ENCODE peak calls at places on chromosome 9, in nine cellular contexts. R is AG09319; E is ureter; Y is GM19239; J is RCC 7860; H is NCI-H1436; G is GM20000; L is stimulated activated naive CD8-positive, alpha-beta T cell treated with anti-CD3 and anti-CD28 coated beads, Interleukin-15, amount 100 ng/mL, for 72 hours; W is aorta. P is an unnamed sample.

GRCh38 chr9:2727966-2728613 is 10.8 kb downstream of the KCNV2 start:
- DNase-seq in R (peak; percentile 37), E (peak; percentile 50), Y (no peak), J (no peak), H (peak; percentile 82), G (peak; percentile 46), L (no peak), W (no peak), P (no peak)

GRCh38 chr9:38039907-38040682 is 28.9 kb downstream of the SHB start:
- DNase-seq in R (no peak), E (no peak), Y (no peak), J (no peak), H (no peak), G (no peak), L (no peak), W (no peak), P (no peak)

GRCh38 chr9:121601234-121601633 is 50.2 kb upstream of the DAB2IP start:
- DNase-seq in R (no peak), E (no peak), Y (no peak), J (no peak), H (no peak), G (no peak), L (no peak), W (no peak), P (no peak)

GRCh38 chr9:18343799-18344198 is 130.2 kb upstream of the ADAMTSL1 start:
- DNase-seq in R (no peak), E (no peak), Y (no peak), J (no peak), H (no peak), G (no peak), L (no peak), W (no peak), P (no peak)

GRCh38 chr9:3682186-3682585 is 156.4 kb upstream of the RFX3 start:
- DNase-seq in R (no peak), E (no peak), Y (no peak), J (no peak), H (no peak), G (no peak), L (no peak), W (no peak), P (no peak)

GRCh38 chr9:75083188-75083976 is 4.6 kb downstream of the NMRK1 start:
- DNase-seq in R (no peak), E (peak; percentile 80), Y (no peak), J (no peak), H (no peak), G (no peak), L (peak; percentile 13), W (no peak), P (no peak)

GRCh38 chr9:107794259-107794658 is 304.7 kb upstream of the KLF4 start:
- DNase-seq in R (no peak), E (no peak), Y (no peak), J (no peak), H (no peak), G (no peak), L (no peak), W (no peak), P (no peak)

GRCh38 chr9:70117835-70118319 is 74.2 kb downstream of the MAMDC2 start:
- DNase-seq in R (no peak), E (no peak), Y (no peak), J (peak; percentile 53), H (no peak), G (no peak), L (no peak), W (no peak), P (no peak)

GRCh38 chr9:89750117-89750551 is 145.3 kb downstream of the GADD45G start:
- DNase-seq in R (no peak), E (no peak), Y (no peak), J (no peak), H (no peak), G (no peak), L (no peak), W (no peak), P (no peak)

GRCh38 chr9:137389428-137389746 is 33.6 kb downstream of the EXD3 start:
- DNase-seq in R (no peak), E (no peak), Y (no peak), J (no peak), H (no peak), G (no peak), L (no peak), W (no peak), P (no peak)

GRCh38 chr9:116262421-116262820 is 108.8 kb downstream of the PAPPA start:
- DNase-seq in R (no peak), E (no peak), Y (no peak), J (no peak), H (no peak), G (no peak), L (no peak), W (no peak), P (no peak)

GRCh38 chr9:35162605-35163315 is 951 bp downstream of the UNC13B start:
- DNase-seq in R (no peak), E (no peak), Y (no peak), J (no peak), H (no peak), G (no peak), L (no peak), W (no peak), P (no peak)